ENCODE peak calls at places on chromosomes 4 and X, in five cellular contexts. One of them, this sample, is unnamed.
A peak's percentile ranks its signal among the peaks of the same experiment; 100 is the strongest.

GRCh38 chrX:22338740-22339139 is 66.0 kb downstream of the CBLL2 start:
- DNase-seq in K562: no peak
- DNase-seq in endodermal cell: no peak
- DNase-seq in AG09309: no peak
- DNase-seq in skeletal muscle cell: no peak
- DNase-seq in this sample: no peak

GRCh38 chr4:113684534-113685091 is 76.9 kb downstream of the CAMK2D start:
- DNase-seq in K562: no peak
- DNase-seq in AG09309: peak; percentile 27
- DNase-seq in endodermal cell: peak; percentile 70
- DNase-seq in skeletal muscle cell: peak; percentile 63
- DNase-seq in this sample: no peak

GRCh38 chr4:77232653-77233052 is 75.6 kb downstream of the CCNG2 start:
- DNase-seq in AG09309: no peak
- DNase-seq in skeletal muscle cell: no peak
- DNase-seq in endodermal cell: no peak
- DNase-seq in K562: no peak
- DNase-seq in this sample: peak; percentile 11

GRCh38 chrX:72545990-72546389 is 26.7 kb downstream of the HDAC8 start:
- DNase-seq in AG09309: no peak
- DNase-seq in skeletal muscle cell: no peak
- DNase-seq in K562: no peak
- DNase-seq in endodermal cell: peak; percentile 43
- DNase-seq in this sample: no peak

GRCh38 chrX:23901805-23902204 is 5.9 kb downstream of the APOO start:
- DNase-seq in skeletal muscle cell: no peak
- DNase-seq in endodermal cell: peak; percentile 73
- DNase-seq in AG09309: no peak
- DNase-seq in K562: peak; percentile 13
- DNase-seq in this sample: no peak

GRCh38 chr4:5756271-5756670 is 45.3 kb downstream of the EVC start:
- DNase-seq in skeletal muscle cell: no peak
- DNase-seq in endodermal cell: no peak
- DNase-seq in AG09309: no peak
- DNase-seq in K562: no peak
- DNase-seq in this sample: no peak

GRCh38 chrX:54446084-54446483 is 5.9 kb downstream of the TSR2 start:
- DNase-seq in skeletal muscle cell: no peak
- DNase-seq in K562: no peak
- DNase-seq in AG09309: no peak
- DNase-seq in endodermal cell: peak; percentile 70
- DNase-seq in this sample: no peak

GRCh38 chrX:8960809-8961413 is 73.0 kb downstream of the FAM9B start:
- DNase-seq in K562: no peak
- DNase-seq in AG09309: no peak
- DNase-seq in endodermal cell: no peak
- DNase-seq in skeletal muscle cell: no peak
- DNase-seq in this sample: no peak

GRCh38 chr4:40811886-40812857 is 62.4 kb downstream of the NSUN7 start:
- DNase-seq in AG09309: peak; percentile 56
- DNase-seq in K562: no peak
- DNase-seq in endodermal cell: no peak
- DNase-seq in skeletal muscle cell: peak; percentile 10
- DNase-seq in this sample: no peak

GRCh38 chrX:41716217-41716616 is 7.8 kb upstream of the GPR82 start:
- DNase-seq in skeletal muscle cell: no peak
- DNase-seq in K562: no peak
- DNase-seq in AG09309: no peak
- DNase-seq in endodermal cell: no peak
- DNase-seq in this sample: no peak

GRCh38 chr4:105896461-105896939 is 1.2 kb downstream of the NPNT start:
- DNase-seq in K562: no peak
- DNase-seq in endodermal cell: peak; percentile 80
- DNase-seq in skeletal muscle cell: no peak
- DNase-seq in AG09309: no peak
- DNase-seq in this sample: no peak

GRCh38 chr4:105894570-105895323 is 524 bp upstream of the NPNT start:
- DNase-seq in K562: no peak
- DNase-seq in endodermal cell: no peak
- DNase-seq in skeletal muscle cell: no peak
- DNase-seq in AG09309: no peak
- DNase-seq in this sample: no peak

GRCh38 chr4:105895609-105896460 is 564 bp downstream of the NPNT start:
- DNase-seq in endodermal cell: peak; percentile 75
- DNase-seq in K562: no peak
- DNase-seq in skeletal muscle cell: no peak
- DNase-seq in AG09309: no peak
- DNase-seq in this sample: no peak

GRCh38 chr4:105896984-105897760 is 1.9 kb downstream of the NPNT start:
- DNase-seq in endodermal cell: no peak
- DNase-seq in AG09309: no peak
- DNase-seq in skeletal muscle cell: no peak
- DNase-seq in K562: no peak
- DNase-seq in this sample: no peak

DNA sequence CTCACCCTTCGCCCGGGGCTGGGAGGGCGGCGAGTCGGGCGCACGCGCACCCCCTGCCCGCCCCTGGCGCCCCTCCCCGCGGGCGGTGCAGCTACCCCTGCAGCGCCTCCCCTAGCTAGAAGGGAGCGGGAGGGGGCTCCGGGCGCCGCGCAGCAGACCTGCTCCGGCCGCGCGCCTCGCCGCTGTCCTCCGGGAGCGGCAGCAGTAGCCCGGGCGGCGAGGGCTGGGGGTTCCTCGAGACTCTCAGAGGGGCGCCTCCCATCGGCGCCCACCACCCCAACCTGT is at the start of gene NPNT:
- DNase-seq in skeletal muscle cell: no peak
- DNase-seq in K562: no peak
- DNase-seq in endodermal cell: peak; percentile 79
- DNase-seq in AG09309: no peak
- DNase-seq in this sample: no peak
- H3K4me3 ChIP-seq in skeletal muscle cell: peak within 1 kb of the TSS; percentile 39
- H3K4me3 ChIP-seq in K562: no peak within 1 kb of the TSS
- H3K4me3 ChIP-seq in endodermal cell: peak within 1 kb of the TSS; percentile 81
- H3K4me3 ChIP-seq in AG09309: peak within 1 kb of the TSS; percentile 2
- H3K4me3 ChIP-seq in this sample: peak within 1 kb of the TSS; percentile 44

DNA sequence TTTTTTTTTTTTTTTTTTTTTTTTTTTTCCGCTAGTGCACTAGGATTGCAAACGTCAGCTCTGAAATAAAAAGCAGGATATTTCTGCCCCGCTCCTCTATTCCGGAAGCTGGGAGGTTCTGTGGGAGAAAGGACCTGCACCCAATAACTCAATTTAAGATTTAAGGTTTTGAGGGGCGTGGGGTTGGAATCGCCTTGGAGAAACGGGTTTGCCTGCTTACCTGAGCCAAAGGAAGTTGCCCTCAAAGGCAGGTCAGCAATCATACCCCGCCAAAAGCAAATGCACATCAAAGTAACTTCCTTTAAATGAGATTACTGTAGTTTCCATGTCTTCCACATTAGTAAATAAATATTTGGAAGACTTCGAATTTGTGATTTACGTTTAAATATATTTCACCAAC is 952 bp upstream of the HS3ST1 start:
- DNase-seq in K562: no peak
- DNase-seq in AG09309: no peak
- DNase-seq in skeletal muscle cell: no peak
- DNase-seq in endodermal cell: no peak
- DNase-seq in this sample: no peak
- H3K4me3 ChIP-seq in K562: no peak overlapping the region
- H3K4me3 ChIP-seq in AG09309: no peak overlapping the region
- H3K4me3 ChIP-seq in skeletal muscle cell: no peak overlapping the region
- H3K4me3 ChIP-seq in endodermal cell: peak overlapping the region; percentile 87
- H3K4me3 ChIP-seq in this sample: peak overlapping the region; percentile 86

GRCh38 chr4:140240237-140240636 is 86.3 kb upstream of the MAML3 start:
- DNase-seq in skeletal muscle cell: no peak
- DNase-seq in AG09309: no peak
- DNase-seq in K562: no peak
- DNase-seq in endodermal cell: no peak
- DNase-seq in this sample: no peak

GRCh38 chr4:140237616-140238352 is 83.8 kb upstream of the MAML3 start:
- DNase-seq in AG09309: peak; percentile 92
- DNase-seq in K562: no peak
- DNase-seq in endodermal cell: peak; percentile 91
- DNase-seq in skeletal muscle cell: peak; percentile 91
- DNase-seq in this sample: no peak

GRCh38 chr4:140236649-140237160 is 82.7 kb upstream of the MAML3 start:
- DNase-seq in K562: no peak
- DNase-seq in AG09309: no peak
- DNase-seq in skeletal muscle cell: no peak
- DNase-seq in endodermal cell: no peak
- DNase-seq in this sample: no peak

GRCh38 chr4:140238353-140239041 is 84.5 kb upstream of the MAML3 start:
- DNase-seq in K562: no peak
- DNase-seq in endodermal cell: peak; percentile 75
- DNase-seq in skeletal muscle cell: peak; percentile 60
- DNase-seq in AG09309: no peak
- DNase-seq in this sample: no peak

DNA sequence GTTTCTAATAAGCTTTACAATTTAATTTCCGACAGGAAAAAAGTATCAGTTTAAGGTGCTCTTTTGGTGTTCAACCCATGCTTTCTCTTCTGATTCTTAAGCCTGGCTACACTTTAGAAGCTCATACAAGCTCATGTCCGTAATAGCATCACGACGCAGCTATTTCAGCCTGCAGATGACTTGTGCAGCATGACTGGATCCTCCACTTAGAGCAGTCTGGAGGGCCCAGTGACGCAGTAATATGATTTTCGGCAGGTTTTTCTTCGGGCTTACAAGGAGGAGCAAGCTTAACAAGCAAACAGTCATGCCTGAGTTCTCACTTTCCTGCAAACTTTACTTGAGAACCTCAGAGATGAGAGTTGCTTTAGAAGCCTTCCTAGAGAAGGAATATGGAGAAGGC is 85.3 kb upstream of the MAML3 start:
- DNase-seq in AG09309: no peak
- DNase-seq in K562: no peak
- DNase-seq in skeletal muscle cell: no peak
- DNase-seq in endodermal cell: no peak
- DNase-seq in this sample: no peak
- H3K4me3 ChIP-seq in AG09309: no peak overlapping the region
- H3K4me3 ChIP-seq in K562: no peak overlapping the region
- H3K4me3 ChIP-seq in skeletal muscle cell: no peak overlapping the region
- H3K4me3 ChIP-seq in endodermal cell: no peak overlapping the region
- H3K4me3 ChIP-seq in this sample: no peak overlapping the region

DNA sequence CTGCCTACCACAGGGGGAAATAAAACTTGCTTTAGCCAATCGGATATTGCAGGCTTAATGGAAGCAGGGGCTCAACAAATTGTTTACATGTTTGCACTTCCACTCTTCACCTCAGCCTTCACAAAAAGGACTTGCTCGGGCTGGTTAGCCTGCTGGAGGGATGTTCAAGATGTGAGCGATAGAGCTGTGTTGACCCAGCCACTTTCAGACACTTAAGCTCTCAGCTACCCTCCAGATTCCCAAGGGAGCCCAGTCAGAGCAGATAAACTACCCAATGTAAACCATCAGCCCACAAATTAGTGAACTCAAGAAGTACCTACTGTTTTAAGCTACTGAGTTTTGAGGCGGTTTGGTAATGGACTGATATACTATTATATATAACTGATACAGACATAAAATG is 508.4 kb upstream of the FTHL17 start:
- DNase-seq in endodermal cell: peak; percentile 57
- DNase-seq in K562: no peak
- DNase-seq in skeletal muscle cell: no peak
- DNase-seq in AG09309: no peak
- DNase-seq in this sample: no peak
- H3K4me3 ChIP-seq in endodermal cell: no peak overlapping the region
- H3K4me3 ChIP-seq in K562: no peak overlapping the region
- H3K4me3 ChIP-seq in skeletal muscle cell: no peak overlapping the region
- H3K4me3 ChIP-seq in AG09309: no peak overlapping the region
- H3K4me3 ChIP-seq in this sample: no peak overlapping the region

DNA sequence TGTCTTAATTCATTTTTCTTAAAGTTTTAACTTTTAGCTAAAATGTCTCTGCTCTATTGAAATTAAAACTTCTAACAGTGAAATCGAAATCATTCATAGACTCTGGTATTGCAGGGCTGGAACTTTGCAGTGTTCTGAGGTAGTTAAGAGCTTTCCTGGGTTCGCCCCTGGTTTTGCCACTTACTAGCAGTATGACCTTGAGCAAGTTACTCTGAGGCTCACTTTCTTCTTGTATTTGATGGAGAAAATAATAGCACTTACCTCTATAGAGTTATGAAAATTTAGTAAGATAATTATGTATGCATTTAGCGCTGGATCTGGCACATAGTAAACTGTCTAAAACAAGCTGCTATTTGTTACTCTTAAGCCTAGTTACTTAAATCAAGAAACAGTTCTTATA is 1.7 kb downstream of the SLAIN2 start:
- DNase-seq in AG09309: no peak
- DNase-seq in K562: no peak
- DNase-seq in endodermal cell: no peak
- DNase-seq in skeletal muscle cell: no peak
- DNase-seq in this sample: no peak
- H3K4me3 ChIP-seq in AG09309: peak overlapping the region; percentile 96
- H3K4me3 ChIP-seq in K562: peak overlapping the region; percentile 88
- H3K4me3 ChIP-seq in endodermal cell: peak overlapping the region; percentile 96
- H3K4me3 ChIP-seq in skeletal muscle cell: peak overlapping the region; percentile 83
- H3K4me3 ChIP-seq in this sample: peak overlapping the region; percentile 72

This sample was measured in retinal pigment epithelial cell.